ENCODE peak calls at places on chromosomes 12 and 14, in eight cellular contexts. One of them, this sample, is unnamed. For H3K4me1, the result is how much of the 10 kb centered on the place peaks cover.

GRCh38 chr12:60803147-60803546 is 1207.3 kb downstream of the SLC16A7 start:
- DNase-seq in breast epithelium: no peak
- DNase-seq in upper lobe of left lung: no peak
- DNase-seq in spleen: no peak
- DNase-seq in GM23338: no peak
- DNase-seq in SK-N-SH: no peak
- DNase-seq in HCT116: no peak
- DNase-seq in Panc1: no peak
- DNase-seq in this sample: no peak

GRCh38 chr14:94685166-94685581 is 73.0 kb downstream of the SERPINA3 start:
- DNase-seq in breast epithelium: no peak
- DNase-seq in upper lobe of left lung: no peak
- DNase-seq in spleen: peak
- DNase-seq in GM23338: peak
- DNase-seq in SK-N-SH: peak
- DNase-seq in HCT116: no peak
- DNase-seq in Panc1: no peak
- DNase-seq in this sample: peak

GRCh38 chr12:10364839-10365681 is 24.8 kb downstream of the KLRK1 start:
- DNase-seq in breast epithelium: peak
- DNase-seq in upper lobe of left lung: peak
- DNase-seq in spleen: peak
- DNase-seq in GM23338: peak
- DNase-seq in SK-N-SH: peak
- DNase-seq in HCT116: peak
- DNase-seq in Panc1: peak
- DNase-seq in this sample: no peak

GRCh38 chr14:20855652-20856291 is 35.4 kb upstream of the RNASE3 start:
- DNase-seq in breast epithelium: peak
- DNase-seq in upper lobe of left lung: peak
- DNase-seq in spleen: peak
- DNase-seq in GM23338: peak
- DNase-seq in SK-N-SH: peak
- DNase-seq in HCT116: peak
- DNase-seq in Panc1: peak
- DNase-seq in this sample: no peak

GRCh38 chr14:38367922-38368321 is 112.0 kb upstream of the CLEC14A start:
- DNase-seq in breast epithelium: no peak
- DNase-seq in upper lobe of left lung: no peak
- DNase-seq in spleen: no peak
- DNase-seq in GM23338: no peak
- DNase-seq in SK-N-SH: no peak
- DNase-seq in HCT116: no peak
- DNase-seq in Panc1: no peak
- DNase-seq in this sample: no peak

GRCh38 chr14:26598081-26598671 is 343 bp upstream of the NOVA1 start:
- DNase-seq in breast epithelium: peak
- DNase-seq in upper lobe of left lung: peak
- DNase-seq in spleen: peak
- DNase-seq in GM23338: peak
- DNase-seq in SK-N-SH: peak
- DNase-seq in HCT116: no peak
- DNase-seq in Panc1: no peak
- DNase-seq in this sample: peak

GRCh38 chr12:105946541-105946940 is 192.2 kb downstream of the NUAK1 start:
- DNase-seq in breast epithelium: no peak
- DNase-seq in upper lobe of left lung: no peak
- DNase-seq in spleen: no peak
- DNase-seq in GM23338: no peak
- DNase-seq in SK-N-SH: no peak
- DNase-seq in HCT116: no peak
- DNase-seq in Panc1: no peak
- DNase-seq in this sample: no peak

GRCh38 chr12:86710110-86710509 is 453.9 kb upstream of the MGAT4C start:
- DNase-seq in breast epithelium: no peak
- DNase-seq in upper lobe of left lung: no peak
- DNase-seq in spleen: no peak
- DNase-seq in GM23338: no peak
- DNase-seq in SK-N-SH: no peak
- DNase-seq in HCT116: no peak
- DNase-seq in Panc1: no peak
- DNase-seq in this sample: no peak

GRCh38 chr12:25315388-25315787 is 64.7 kb upstream of the KRAS start:
- DNase-seq in breast epithelium: no peak
- DNase-seq in upper lobe of left lung: no peak
- DNase-seq in spleen: no peak
- DNase-seq in GM23338: no peak
- DNase-seq in SK-N-SH: no peak
- DNase-seq in HCT116: no peak
- DNase-seq in Panc1: no peak
- DNase-seq in this sample: no peak

DNA sequence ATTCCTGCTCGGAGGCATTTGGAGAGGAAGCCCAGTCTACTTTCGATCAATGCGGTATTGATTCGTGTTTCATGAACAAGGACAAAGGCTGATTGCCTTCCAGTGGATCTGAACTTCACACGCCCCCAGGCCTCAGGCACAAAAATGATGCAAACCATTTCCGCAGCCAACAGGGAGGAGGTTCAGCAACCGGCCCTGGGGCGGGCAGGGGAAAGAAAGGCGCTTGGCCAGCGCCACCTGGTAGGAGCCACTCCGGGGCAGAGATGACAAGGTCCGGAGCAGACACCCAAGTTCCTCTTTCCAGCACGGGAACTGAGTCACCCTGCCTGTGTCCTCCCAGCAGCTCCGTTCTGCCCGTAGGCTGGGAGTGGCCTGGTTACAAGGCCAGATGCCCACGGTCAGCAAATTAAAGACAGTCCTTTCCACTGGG is 136.4 kb downstream of the SCARB1 start:
- DNase-seq in breast epithelium: peak
- DNase-seq in upper lobe of left lung: peak
- DNase-seq in spleen: peak
- DNase-seq in GM23338: no peak
- DNase-seq in SK-N-SH: no peak
- DNase-seq in HCT116: peak
- DNase-seq in Panc1: no peak
- DNase-seq in this sample: peak
- TF ChIP-seq POLR2AphosphoS5 in breast epithelium: peak
- TF ChIP-seq POLR2AphosphoS5 in upper lobe of left lung: peak
- TF ChIP-seq POLR2AphosphoS5 in spleen: peak
- TF ChIP-seq POLR2AphosphoS5 in GM23338: no peak
- TF ChIP-seq POLR2AphosphoS5 in SK-N-SH: no peak
- TF ChIP-seq POLR2AphosphoS5 in HCT116: peak
- TF ChIP-seq POLR2AphosphoS5 in Panc1: peak
- TF ChIP-seq POLR2AphosphoS5 in this sample: peak

DNA sequence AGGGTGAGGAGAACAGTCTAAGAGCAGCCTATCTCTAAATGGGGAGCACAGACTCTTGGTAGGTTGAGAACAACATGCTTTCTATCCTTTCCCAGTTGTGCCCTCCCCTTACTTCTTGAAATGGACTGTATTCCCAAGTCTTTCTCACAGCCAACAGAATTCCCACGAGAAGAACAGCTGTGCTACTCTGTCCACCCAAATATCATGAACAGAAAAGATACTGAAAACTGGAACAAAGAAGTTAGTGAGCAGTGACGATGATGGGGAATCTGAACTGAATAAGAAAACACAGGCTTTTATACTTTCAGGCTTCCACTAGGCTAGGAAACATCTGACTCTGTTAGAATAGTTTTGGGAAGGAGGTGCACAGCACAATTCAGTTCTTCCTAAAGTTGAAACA is 3.4 kb downstream of the NACA start:
- DNase-seq in breast epithelium: no peak
- DNase-seq in upper lobe of left lung: no peak
- DNase-seq in spleen: no peak
- DNase-seq in GM23338: no peak
- DNase-seq in SK-N-SH: no peak
- DNase-seq in HCT116: no peak
- DNase-seq in Panc1: no peak
- DNase-seq in this sample: no peak
- H3K4me1 ChIP-seq in breast epithelium: under half
- H3K4me1 ChIP-seq in upper lobe of left lung: half or more
- H3K4me1 ChIP-seq in spleen: half or more
- H3K4me1 ChIP-seq in GM23338: half or more
- H3K4me1 ChIP-seq in SK-N-SH: under half
- H3K4me1 ChIP-seq in HCT116: under half
- H3K4me1 ChIP-seq in Panc1: half or more
- H3K4me1 ChIP-seq in this sample: half or more

DNA sequence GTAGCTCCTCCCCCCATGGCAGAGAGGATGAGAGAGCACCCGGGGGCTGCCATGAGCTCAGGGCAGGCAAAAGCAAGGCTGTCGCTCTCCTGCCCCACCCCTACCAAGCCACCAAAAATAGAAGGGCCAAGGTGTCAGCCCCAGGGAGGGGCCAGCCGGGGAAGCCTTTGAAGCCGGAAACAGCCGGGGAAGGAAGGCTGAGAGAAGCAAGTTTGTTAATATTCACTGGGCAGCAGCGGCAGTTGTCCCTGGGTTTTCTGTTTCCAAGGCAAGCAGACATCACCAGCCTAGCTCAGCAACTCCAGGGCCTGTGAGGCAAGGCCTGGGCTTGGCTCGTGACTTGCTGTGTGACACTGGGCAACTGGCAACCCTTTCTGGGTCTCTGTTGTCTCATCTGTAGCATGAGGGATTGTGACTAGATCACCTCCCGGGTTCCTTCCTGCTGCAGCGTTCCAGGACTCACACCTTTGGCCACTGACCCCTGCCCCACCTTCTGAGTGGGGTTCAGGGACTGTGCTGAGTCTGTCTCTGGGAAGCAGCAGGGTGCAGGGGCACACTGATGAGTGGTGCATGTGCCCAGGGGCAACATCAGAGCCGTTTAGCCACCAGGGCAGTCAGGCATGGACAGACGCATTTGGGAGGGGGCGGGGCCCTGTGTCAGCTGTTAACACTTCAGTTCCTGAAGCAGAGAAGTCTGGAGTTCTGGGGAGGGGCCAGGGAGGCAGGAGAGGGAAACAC is 24.3 kb downstream of the SYNDIG1L start:
- DNase-seq in breast epithelium: peak
- DNase-seq in upper lobe of left lung: peak
- DNase-seq in spleen: peak
- DNase-seq in GM23338: peak
- DNase-seq in SK-N-SH: peak
- DNase-seq in HCT116: no peak
- DNase-seq in Panc1: no peak
- DNase-seq in this sample: peak
- TF ChIP-seq POLR2AphosphoS5 in breast epithelium: no peak
- TF ChIP-seq POLR2AphosphoS5 in upper lobe of left lung: no peak
- TF ChIP-seq POLR2AphosphoS5 in spleen: peak
- TF ChIP-seq POLR2AphosphoS5 in GM23338: peak
- TF ChIP-seq POLR2AphosphoS5 in SK-N-SH: no peak
- TF ChIP-seq POLR2AphosphoS5 in HCT116: no peak
- TF ChIP-seq POLR2AphosphoS5 in Panc1: no peak
- TF ChIP-seq POLR2AphosphoS5 in this sample: no peak

GRCh38 chr14:42322486-42323284 is 716.0 kb downstream of the LRFN5 start:
- DNase-seq in breast epithelium: no peak
- DNase-seq in upper lobe of left lung: no peak
- DNase-seq in spleen: no peak
- DNase-seq in GM23338: no peak
- DNase-seq in SK-N-SH: no peak
- DNase-seq in HCT116: no peak
- DNase-seq in Panc1: no peak
- DNase-seq in this sample: no peak
- H3K4me1 ChIP-seq in breast epithelium: under half
- H3K4me1 ChIP-seq in upper lobe of left lung: under half
- H3K4me1 ChIP-seq in spleen: under half
- H3K4me1 ChIP-seq in GM23338: under half
- H3K4me1 ChIP-seq in SK-N-SH: under half
- H3K4me1 ChIP-seq in HCT116: under half
- H3K4me1 ChIP-seq in Panc1: under half
- H3K4me1 ChIP-seq in this sample: under half

DNA sequence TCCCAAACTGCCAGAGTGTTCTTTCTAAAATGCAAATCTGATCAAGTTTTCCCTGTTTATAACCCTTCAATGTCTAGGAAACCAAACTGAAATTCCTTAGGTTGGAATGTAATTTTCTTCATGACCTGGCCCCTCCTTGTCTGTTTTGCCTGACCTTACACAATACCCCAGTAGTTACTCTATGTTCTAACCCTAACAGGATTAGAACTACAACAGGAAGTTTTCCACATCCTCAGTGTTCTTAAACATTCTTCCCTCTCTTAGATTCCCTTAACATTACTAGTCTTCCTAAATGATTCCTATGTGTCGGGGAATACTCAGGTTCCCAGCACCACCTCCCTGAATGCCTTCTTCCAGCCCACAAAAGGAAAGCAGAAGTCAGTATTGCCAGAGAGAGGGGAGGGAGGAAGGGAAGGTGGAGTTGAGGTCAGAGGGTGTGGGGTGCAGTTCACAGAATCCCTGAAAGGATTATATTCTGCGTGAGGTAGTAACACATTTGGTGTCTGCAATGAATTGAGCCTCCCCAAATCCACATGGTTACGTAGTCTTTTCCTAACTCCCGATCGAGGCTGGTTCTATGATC is 72.6 kb downstream of the BBS10 start:
- DNase-seq in breast epithelium: no peak
- DNase-seq in upper lobe of left lung: no peak
- DNase-seq in spleen: no peak
- DNase-seq in GM23338: no peak
- DNase-seq in SK-N-SH: no peak
- DNase-seq in HCT116: no peak
- DNase-seq in Panc1: no peak
- DNase-seq in this sample: no peak
- TF ChIP-seq POLR2AphosphoS5 in breast epithelium: no peak
- TF ChIP-seq POLR2AphosphoS5 in upper lobe of left lung: no peak
- TF ChIP-seq POLR2AphosphoS5 in spleen: no peak
- TF ChIP-seq POLR2AphosphoS5 in GM23338: no peak
- TF ChIP-seq POLR2AphosphoS5 in SK-N-SH: no peak
- TF ChIP-seq POLR2AphosphoS5 in HCT116: no peak
- TF ChIP-seq POLR2AphosphoS5 in Panc1: no peak
- TF ChIP-seq POLR2AphosphoS5 in this sample: no peak